ENCODE peak calls at places on chromosomes 3 and 15, in nine cellular contexts. V is neural crest cell, X is neural progenitor cell, N is lung, H is BJ, R is GM06990, L is GM10248, G is colonic mucosa, C is H1. J is an unnamed sample.

GRCh38 chr3:166405465-166405864 is 568.2 kb upstream of the BCHE start:
- DNase-seq in V (no peak), X (no peak), N (no peak), H (no peak), R (no peak), L (no peak), G (no peak), C (no peak), J (no peak)

GRCh38 chr15:38996111-38996541 is 431.5 kb upstream of the RASGRP1 start:
- DNase-seq in V (no peak), X (no peak), N (no peak), H (peak; percentile 95), R (no peak), L (no peak), G (no peak), C (no peak), J (no peak)

GRCh38 chr3:108546249-108546648 is 35.9 kb upstream of the MYH15 start:
- DNase-seq in V (no peak), X (no peak), N (no peak), H (no peak), R (no peak), L (no peak), G (no peak), C (no peak), J (no peak)

GRCh38 chr15:57158589-57158988 is 217.7 kb upstream of the CGNL1 start:
- DNase-seq in V (no peak), X (no peak), N (no peak), H (no peak), R (no peak), L (no peak), G (no peak), C (no peak), J (no peak)

GRCh38 chr3:48372862-48373435 is 930 bp downstream of the FBXW12 start:
- DNase-seq in V (no peak), X (peak; percentile 41), N (no peak), H (no peak), R (no peak), L (no peak), G (no peak), C (no peak), J (no peak)

GRCh38 chr3:120615863-120616599 is 19.9 kb downstream of the NDUFB4 start:
- DNase-seq in V (no peak), X (no peak), N (peak; percentile 33), H (peak; percentile 64), R (no peak), L (no peak), G (no peak), C (no peak), J (no peak)

GRCh38 chr3:132606085-132606484 is 9.0 kb downstream of the ACKR4 start:
- DNase-seq in V (no peak), X (no peak), N (no peak), H (no peak), R (no peak), L (no peak), G (no peak), C (no peak), J (no peak)

GRCh38 chr15:28989239-28989830 is 103.6 kb downstream of the APBA2 start:
- DNase-seq in V (no peak), X (peak; percentile 75), N (no peak), H (no peak), R (no peak), L (no peak), G (no peak), C (peak; percentile 21), J (no peak)

GRCh38 chr15:74175271-74176191 is 2.0 kb downstream of the ISLR start:
- DNase-seq in V (no peak), X (no peak), N (no peak), H (no peak), R (no peak), L (no peak), G (no peak), C (no peak), J (no peak)

GRCh38 chr15:33565099-33565498 is 254.3 kb downstream of the RYR3 start:
- DNase-seq in V (no peak), X (no peak), N (peak; percentile 39), H (no peak), R (no peak), L (no peak), G (no peak), C (no peak), J (no peak)

GRCh38 chr15:42324308-42324707 is 35.0 kb upstream of the CAPN3 start:
- DNase-seq in V (no peak), X (no peak), N (no peak), H (no peak), R (no peak), L (no peak), G (no peak), C (no peak), J (no peak)

GRCh38 chr3:189267981-189268613 is 96.3 kb downstream of the TPRG1 start:
- DNase-seq in V (no peak), X (peak; percentile 10), N (no peak), H (no peak), R (no peak), L (no peak), G (no peak), C (no peak), J (no peak)
- TF ChIP-seq CTCF in V (peak; percentile 36), X (peak; percentile 44), N (no peak), H (peak; percentile 19), R (no peak), L (no peak), G (no peak), C (peak; percentile 56), J (no peak)

DNA sequence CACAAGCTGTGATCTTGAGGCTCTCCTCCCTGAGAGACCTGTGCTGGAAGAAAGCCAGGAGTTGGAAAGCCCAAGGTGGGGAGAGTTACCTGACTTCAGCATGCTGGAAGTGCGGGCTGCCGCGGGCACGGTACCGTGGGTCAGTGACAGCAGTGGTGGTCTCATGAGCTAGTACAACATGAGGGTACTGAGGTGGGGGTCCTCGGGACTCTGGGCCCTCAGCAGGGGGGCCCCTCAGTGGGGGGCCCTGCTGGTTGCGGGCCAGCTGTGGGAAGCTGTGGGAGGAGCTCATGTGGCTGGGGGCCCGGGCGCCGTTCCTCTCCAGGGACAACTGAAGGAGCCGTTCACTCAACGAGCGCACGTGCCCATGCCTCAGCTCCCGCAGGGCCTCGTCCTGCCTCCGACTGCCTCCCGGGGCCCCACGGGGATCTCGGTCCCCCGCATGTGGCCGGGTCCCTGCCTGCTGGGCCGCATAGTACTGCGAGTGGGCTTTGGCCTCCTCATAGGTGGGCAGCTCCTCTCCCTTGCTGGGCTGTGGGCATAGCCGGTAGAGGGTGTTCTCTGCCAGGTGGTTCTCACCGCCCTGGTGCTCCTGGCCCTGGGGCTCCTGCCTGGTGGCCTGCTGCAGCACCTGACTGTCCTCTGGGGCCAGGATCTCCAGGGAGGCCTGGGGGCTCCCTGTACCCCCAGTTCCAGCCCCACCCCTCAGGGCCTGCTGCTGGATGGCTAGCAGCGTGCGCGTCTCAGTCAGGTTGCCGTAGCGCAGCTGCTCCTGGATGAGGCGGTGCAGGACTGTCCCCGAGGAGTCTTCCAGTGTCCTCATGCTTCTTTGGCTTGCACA is 3.4 kb downstream of the AMOTL2 start:
- DNase-seq in V (no peak), X (no peak), N (no peak), H (no peak), R (no peak), L (no peak), G (no peak), C (no peak), J (no peak)
- TF ChIP-seq CTCF in V (no peak), X (no peak), N (no peak), H (no peak), R (no peak), L (no peak), G (no peak), C (no peak), J (no peak)

GRCh38 chr3:119322523-119323400 is 28.6 kb downstream of the ARHGAP31 start:
- DNase-seq in V (peak; percentile 70), X (peak; percentile 82), N (peak; percentile 87), H (peak; percentile 37), R (peak; percentile 97), L (peak; percentile 92), G (peak; percentile 76), C (peak; percentile 70), J (peak; percentile 95)
- TF ChIP-seq CTCF in V (peak; percentile 43), X (peak; percentile 27), N (no peak), H (peak; percentile 18), R (peak; percentile 8), L (no peak), G (no peak), C (peak; percentile 17), J (no peak)

DNA sequence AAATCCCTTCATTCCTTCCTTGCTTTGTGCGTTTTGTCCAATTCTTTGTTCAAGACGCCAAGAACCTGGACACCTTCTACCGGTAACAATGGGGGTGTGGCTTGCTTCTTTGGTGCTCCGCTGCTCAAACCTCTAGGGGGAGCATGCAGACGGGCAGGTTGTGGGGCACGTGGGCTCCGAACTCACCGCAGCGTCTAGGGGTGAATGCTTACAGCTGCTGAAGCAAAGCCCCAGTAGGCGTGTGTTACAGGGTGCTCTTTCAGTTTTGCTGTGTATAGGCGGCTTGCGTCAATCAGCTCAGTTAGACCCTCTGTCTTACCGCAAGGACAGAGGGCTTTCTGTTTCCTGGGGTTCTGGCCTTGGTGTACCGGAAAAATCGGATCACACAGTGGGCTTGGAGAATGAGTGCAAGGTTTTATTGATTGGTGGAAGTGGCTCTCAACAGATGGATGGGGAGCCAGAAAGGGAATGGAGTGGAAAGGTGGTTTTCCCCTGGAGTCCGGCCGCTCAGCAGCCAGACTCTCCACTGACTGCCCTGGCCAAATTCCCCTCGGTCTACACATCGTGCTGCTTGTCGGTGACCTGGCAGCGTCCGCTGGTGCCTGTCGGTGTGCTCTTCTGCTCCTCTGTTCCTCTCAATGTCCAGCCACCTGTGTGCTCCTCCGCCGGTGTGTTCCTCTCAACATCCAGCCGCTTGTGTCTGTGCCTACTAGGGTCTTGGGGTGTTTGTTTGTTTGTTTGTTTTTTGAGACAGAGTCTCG is 1.2 kb upstream of the LRRC34 start:
- DNase-seq in V (no peak), X (peak; percentile 41), N (peak; percentile 30), H (no peak), R (peak; percentile 85), L (peak; percentile 76), G (peak; percentile 73), C (peak; percentile 54), J (peak; percentile 52)
- TF ChIP-seq CTCF in V (peak; percentile 42), X (peak; percentile 34), N (no peak), H (peak; percentile 40), R (peak; percentile 89), L (peak; percentile 70), G (peak; percentile 43), C (peak; percentile 46), J (peak; percentile 64)

GRCh38 chr15:62691008-62691407 is 351.5 kb upstream of the TPM1 start:
- DNase-seq in V (no peak), X (no peak), N (no peak), H (no peak), R (no peak), L (no peak), G (no peak), C (no peak), J (no peak)
- TF ChIP-seq CTCF in V (no peak), X (no peak), N (no peak), H (no peak), R (no peak), L (no peak), G (no peak), C (no peak), J (peak; percentile 33)

GRCh38 chr15:54159044-54159443 is 180.8 kb downstream of the UNC13C start:
- DNase-seq in V (no peak), X (no peak), N (no peak), H (no peak), R (no peak), L (no peak), G (no peak), C (no peak), J (no peak)
- TF ChIP-seq CTCF in V (no peak), X (no peak), N (no peak), H (no peak), R (no peak), L (no peak), G (no peak), C (no peak), J (no peak)